ENCODE peak calls at places on chromosomes 4 and X, in nine cellular contexts. S is K562, Z is Peyer's patch, V is cardiac fibroblast, C is psoas muscle, G is fibroblast of mammary gland, I is DND-41, J is uterus, E is GM12865. N is an unnamed sample.

GRCh38 chr4:95549246-95550138 is 719 bp upstream of the UNC5C start:
- DNase-seq in Z (no peak), C (peak), J (peak), I (no peak), E (peak), S (no peak), V (peak), G (no peak), N (no peak)

GRCh38 chr4:155526452-155527169 is 140.0 kb upstream of the GUCY1A1 start:
- DNase-seq in I (no peak), C (no peak), Z (no peak), J (no peak), E (no peak), S (no peak), G (peak), V (peak), N (no peak)

GRCh38 chr4:159358226-159358625 is 255.3 kb downstream of the RAPGEF2 start:
- DNase-seq in G (peak), J (no peak), S (no peak), I (no peak), E (no peak), C (no peak), Z (no peak), V (peak), N (peak)

GRCh38 chr4:185792384-185793146 is 19.4 kb downstream of the SORBS2 start:
- DNase-seq in S (no peak), Z (no peak), V (peak), I (no peak), E (no peak), J (no peak), C (no peak), G (peak), N (peak)

GRCh38 chrX:150587585-150588503 is 19.4 kb downstream of the MTM1 start:
- DNase-seq in C (no peak), S (peak), I (peak), Z (peak), G (peak), J (no peak), V (peak), E (peak), N (no peak)

GRCh38 chr4:161696957-161697356 is 466.8 kb downstream of the FSTL5 start:
- DNase-seq in G (no peak), E (no peak), Z (no peak), V (no peak), S (no peak), C (no peak), J (no peak), I (no peak), N (no peak)

GRCh38 chr4:102430511-102430910 is 70.6 kb upstream of the NFKB1 start:
- DNase-seq in Z (no peak), E (no peak), G (peak), S (no peak), I (no peak), J (no peak), V (peak), C (no peak), N (no peak)

GRCh38 chr4:8731364-8731763 is 138.8 kb downstream of the CPZ start:
- DNase-seq in S (no peak), G (no peak), J (no peak), I (no peak), C (no peak), E (no peak), V (no peak), Z (no peak), N (no peak)

GRCh38 chr4:57044279-57044678 is 65.6 kb downstream of the POLR2B start:
- DNase-seq in G (peak), I (no peak), J (no peak), Z (no peak), S (no peak), V (no peak), C (no peak), E (no peak), N (no peak)

GRCh38 chr4:146520894-146521542 is 722 bp downstream of the SLC10A7 start:
- DNase-seq in I (peak), Z (no peak), S (peak), V (peak), E (peak), C (no peak), G (peak), J (no peak), N (peak)

GRCh38 chr4:182453830-182454229 is 210.6 kb downstream of the TENM3 start:
- DNase-seq in G (no peak), J (no peak), I (no peak), E (no peak), S (no peak), V (no peak), C (no peak), Z (no peak), N (no peak)

GRCh38 chrX:11532291-11533075 is 133.2 kb downstream of the ARHGAP6 start:
- DNase-seq in I (no peak), J (no peak), G (no peak), E (no peak), C (no peak), S (peak), V (peak), Z (no peak), N (no peak)

GRCh38 chr4:147799986-147800555 is 68.2 kb downstream of the ARHGAP10 start:
- DNase-seq in E (peak), I (peak), V (no peak), Z (no peak), G (no peak), C (no peak), J (no peak), S (no peak), N (no peak)

GRCh38 chr4:152128356-152128755 is 367.5 kb upstream of the GATB start:
- DNase-seq in C (no peak), E (no peak), J (no peak), S (no peak), V (no peak), G (no peak), I (no peak), Z (no peak), N (no peak)

GRCh38 chr4:180615746-180616145 is 1627.5 kb upstream of the TENM3 start:
- DNase-seq in J (no peak), E (no peak), Z (no peak), S (no peak), I (no peak), G (no peak), C (no peak), V (no peak), N (no peak)

GRCh38 chr4:101357751-101358150 is 10.4 kb upstream of the PPP3CA start:
- DNase-seq in Z (no peak), I (no peak), S (no peak), C (no peak), E (no peak), V (peak), J (no peak), G (peak), N (no peak)

GRCh38 chrX:30781711-30782444 is 107.2 kb downstream of the TAB3 start:
- DNase-seq in G (no peak), I (no peak), E (no peak), V (no peak), S (no peak), J (no peak), Z (no peak), C (no peak), N (no peak)

GRCh38 chr4:150799207-150799606 is 215.9 kb downstream of the LRBA start:
- DNase-seq in G (no peak), C (no peak), Z (no peak), J (no peak), E (no peak), I (no peak), V (no peak), S (no peak), N (no peak)

GRCh38 chr4:8241211-8241779 is 28.3 kb upstream of the HTRA3 start:
- DNase-seq in G (no peak), E (no peak), S (no peak), V (no peak), C (peak), I (no peak), Z (no peak), J (no peak), N (no peak)

GRCh38 chr4:3747582-3747906 is 18.6 kb upstream of the ADRA2C start:
- DNase-seq in J (no peak), E (no peak), S (peak), I (no peak), G (no peak), V (no peak), Z (no peak), C (no peak), N (no peak)

GRCh38 chrX:125757794-125758564 is 408.1 kb downstream of the DCAF12L2 start:
- DNase-seq in C (peak), I (no peak), G (no peak), E (no peak), J (peak), Z (no peak), S (peak), V (no peak), N (no peak)

GRCh38 chr4:163172666-163173065 is 6.0 kb upstream of the NAF1 start:
- DNase-seq in V (no peak), S (no peak), J (no peak), E (no peak), C (no peak), Z (no peak), G (no peak), I (no peak), N (no peak)

GRCh38 chr4:54877006-54877405 is 219.2 kb downstream of the KIT start:
- DNase-seq in G (peak), J (no peak), S (no peak), C (no peak), Z (no peak), V (no peak), E (no peak), I (no peak), N (no peak)

GRCh38 chrX:7115557-7115956 is 32.0 kb upstream of the STS start:
- DNase-seq in J (peak), G (peak), I (no peak), C (no peak), E (peak), S (no peak), V (peak), Z (no peak), N (no peak)

GRCh38 chr4:108029321-108029720 is 39.6 kb downstream of the HADH start:
- DNase-seq in J (no peak), S (no peak), I (no peak), V (no peak), E (no peak), Z (no peak), C (no peak), G (no peak), N (no peak)

GRCh38 chr4:16289872-16290554 is 63.7 kb upstream of the TAPT1 start:
- DNase-seq in V (peak), Z (no peak), E (peak), J (no peak), I (no peak), G (peak), C (no peak), S (no peak), N (peak)

GRCh38 chrX:150366951-150367545 is 3.9 kb downstream of the MAMLD1 start:
- DNase-seq in E (no peak), S (no peak), Z (no peak), G (peak), J (no peak), C (no peak), V (peak), I (no peak), N (no peak)

GRCh38 chrX:96436105-96436504 is 248.5 kb upstream of the DIAPH2 start:
- DNase-seq in E (no peak), Z (no peak), G (peak), C (no peak), J (no peak), S (no peak), I (no peak), V (peak), N (no peak)

GRCh38 chr4:182655321-182655720 is 261.9 kb downstream of the DCTD start:
- DNase-seq in I (no peak), C (no peak), E (no peak), G (no peak), Z (no peak), J (no peak), V (no peak), S (no peak), N (no peak)

GRCh38 chr4:146488495-146489174 is 33.1 kb downstream of the SLC10A7 start:
- DNase-seq in E (no peak), J (no peak), V (peak), G (no peak), I (peak), Z (no peak), C (no peak), S (no peak), N (peak)

GRCh38 chrX:49292400-49293362 is 10.8 kb upstream of the GAGE10 start:
- DNase-seq in I (no peak), Z (peak), G (no peak), E (no peak), C (no peak), V (no peak), J (no peak), S (no peak), N (no peak)

GRCh38 chr4:143188325-143189088 is 3.8 kb downstream of the USP38 start:
- DNase-seq in V (no peak), E (no peak), I (no peak), S (no peak), Z (no peak), G (peak), C (no peak), J (no peak), N (no peak)
- H3K4me3 ChIP-seq in V (no peak), E (peak), I (peak), S (peak), Z (peak), G (peak), C (peak), J (no peak), N (peak)

DNA sequence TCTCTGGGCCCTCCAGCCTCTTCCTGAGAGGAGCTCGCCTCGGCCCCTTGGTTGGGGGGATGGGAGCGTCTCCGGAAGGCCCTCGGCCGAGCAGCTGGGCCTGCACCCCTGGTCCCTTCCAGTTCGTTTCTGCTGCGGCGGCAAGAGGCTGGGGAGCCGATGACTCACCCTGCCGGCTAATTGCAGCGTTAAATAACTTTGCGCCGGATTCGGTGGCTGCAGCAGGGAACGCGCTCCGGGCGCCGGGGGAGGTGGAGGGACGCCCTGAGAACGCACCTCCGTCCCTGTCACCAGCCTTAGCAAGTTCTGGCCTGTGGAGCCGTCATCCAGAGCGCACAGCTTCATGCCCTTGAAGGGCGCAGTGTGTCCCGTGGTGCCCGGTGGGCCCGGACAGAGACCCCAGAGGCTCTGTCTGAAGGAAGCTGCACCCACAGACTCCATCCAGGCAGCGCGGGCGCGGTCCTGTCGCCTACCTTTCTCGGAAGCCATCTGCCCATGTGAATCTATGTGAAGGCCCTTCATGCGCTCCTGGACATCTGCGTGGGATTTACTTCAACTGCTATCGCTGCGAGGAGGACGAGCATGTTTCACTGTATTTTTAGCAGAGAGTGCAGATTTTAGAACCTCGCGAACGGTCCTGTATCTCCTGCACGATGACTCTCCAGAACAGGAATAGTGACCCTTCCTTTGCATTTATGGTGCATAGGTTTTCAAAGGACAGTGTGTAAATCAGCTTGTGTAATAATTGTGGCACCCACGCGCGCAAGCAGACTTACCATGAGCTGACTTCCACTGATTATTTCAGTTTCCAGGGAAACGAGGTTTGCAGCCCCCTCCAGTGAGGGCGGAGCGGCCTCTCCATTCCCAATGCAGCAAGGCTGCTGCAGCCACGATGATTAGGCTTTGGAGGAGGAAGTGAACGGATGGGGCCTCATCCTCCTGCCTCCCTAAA is 1.7 kb upstream of the TMEM271 start:
- DNase-seq in C (no peak), Z (no peak), E (no peak), G (peak), V (peak), S (no peak), I (no peak), J (no peak), N (no peak)
- H3K4me3 ChIP-seq in C (no peak), Z (no peak), E (no peak), G (no peak), V (no peak), S (no peak), I (no peak), J (no peak), N (peak)

DNA sequence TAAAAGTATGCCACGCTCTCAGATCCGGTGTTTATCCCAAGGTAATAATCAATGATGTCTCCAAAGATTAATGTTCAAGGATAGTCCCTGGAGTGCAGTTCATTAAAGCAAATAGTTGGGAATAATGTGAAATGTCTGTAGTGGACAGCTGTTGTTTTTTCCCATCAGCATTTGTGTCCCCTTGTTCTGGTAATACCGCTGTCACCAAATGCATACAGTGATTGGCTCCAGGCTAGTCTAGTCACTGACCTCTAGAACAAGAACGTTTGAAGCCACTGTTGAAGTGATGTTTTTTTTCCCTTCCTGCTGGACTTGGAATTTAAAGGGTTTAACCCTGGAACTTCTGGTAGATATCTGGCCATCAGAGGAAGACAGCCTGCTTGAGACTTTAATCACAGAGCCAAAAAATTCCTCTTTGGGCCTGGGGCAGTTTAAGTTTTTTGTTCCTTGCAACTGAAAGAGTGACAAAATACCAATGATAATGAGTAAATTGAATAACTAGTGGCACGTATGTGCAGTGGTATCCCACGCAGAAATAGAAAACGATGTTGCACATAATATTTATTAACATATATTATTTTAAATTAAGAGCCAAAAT is 30.6 kb downstream of the HSD17B11 start:
- DNase-seq in I (no peak), J (no peak), Z (no peak), V (no peak), C (no peak), G (no peak), S (no peak), E (no peak), N (no peak)
- H3K4me3 ChIP-seq in I (no peak), J (no peak), Z (no peak), V (no peak), C (no peak), G (no peak), S (no peak), E (no peak), N (no peak)

DNA sequence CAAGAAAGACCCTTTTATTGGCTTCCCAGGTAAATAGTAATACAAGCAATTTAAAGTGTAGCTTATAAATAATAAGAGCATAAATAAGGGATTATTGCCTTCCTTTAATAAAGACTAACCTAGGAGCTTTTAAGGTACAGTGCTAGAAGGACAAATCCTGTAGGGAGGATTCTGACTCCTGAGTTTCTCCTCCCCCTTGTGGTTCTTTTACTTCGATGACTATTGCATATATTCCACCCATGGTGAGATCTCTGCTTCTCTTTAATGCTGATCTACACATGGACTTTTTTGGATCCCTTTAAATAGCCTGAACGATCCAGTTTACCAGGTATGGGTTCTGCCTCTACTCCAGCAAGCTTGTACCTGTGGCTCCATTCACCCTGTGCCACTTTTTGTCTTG is 2.5 kb downstream of the GALNT7 start:
- DNase-seq in C (no peak), S (peak), J (no peak), G (peak), I (no peak), Z (no peak), E (no peak), V (peak), N (no peak)
- H3K4me3 ChIP-seq in C (no peak), S (no peak), J (no peak), G (no peak), I (peak), Z (no peak), E (peak), V (no peak), N (no peak)

DNA sequence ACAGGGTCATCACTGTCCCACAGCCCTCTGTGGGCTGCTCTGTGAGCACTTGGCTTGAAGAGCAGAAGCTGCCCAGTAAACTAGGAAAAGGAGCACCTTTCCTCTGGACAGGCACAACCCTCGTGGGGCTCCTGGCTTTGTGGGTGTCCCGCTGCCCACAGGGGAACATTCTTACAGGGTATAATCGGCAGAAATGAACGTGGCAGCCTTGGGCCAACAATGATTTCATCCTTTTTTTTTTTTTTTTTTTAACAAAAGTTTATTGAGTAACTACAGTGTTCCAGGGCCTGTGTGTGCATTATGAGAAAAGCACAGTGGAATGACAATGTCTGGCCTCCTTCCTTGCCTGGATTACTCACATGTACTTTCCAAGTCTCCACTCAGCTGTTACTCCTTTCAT is 197.2 kb downstream of the PDGFC start:
- DNase-seq in S (no peak), Z (no peak), C (no peak), E (no peak), I (no peak), V (peak), G (peak), J (peak), N (peak)
- H3K4me3 ChIP-seq in S (no peak), Z (no peak), C (no peak), E (no peak), I (no peak), V (no peak), G (peak), J (no peak), N (no peak)

DNA sequence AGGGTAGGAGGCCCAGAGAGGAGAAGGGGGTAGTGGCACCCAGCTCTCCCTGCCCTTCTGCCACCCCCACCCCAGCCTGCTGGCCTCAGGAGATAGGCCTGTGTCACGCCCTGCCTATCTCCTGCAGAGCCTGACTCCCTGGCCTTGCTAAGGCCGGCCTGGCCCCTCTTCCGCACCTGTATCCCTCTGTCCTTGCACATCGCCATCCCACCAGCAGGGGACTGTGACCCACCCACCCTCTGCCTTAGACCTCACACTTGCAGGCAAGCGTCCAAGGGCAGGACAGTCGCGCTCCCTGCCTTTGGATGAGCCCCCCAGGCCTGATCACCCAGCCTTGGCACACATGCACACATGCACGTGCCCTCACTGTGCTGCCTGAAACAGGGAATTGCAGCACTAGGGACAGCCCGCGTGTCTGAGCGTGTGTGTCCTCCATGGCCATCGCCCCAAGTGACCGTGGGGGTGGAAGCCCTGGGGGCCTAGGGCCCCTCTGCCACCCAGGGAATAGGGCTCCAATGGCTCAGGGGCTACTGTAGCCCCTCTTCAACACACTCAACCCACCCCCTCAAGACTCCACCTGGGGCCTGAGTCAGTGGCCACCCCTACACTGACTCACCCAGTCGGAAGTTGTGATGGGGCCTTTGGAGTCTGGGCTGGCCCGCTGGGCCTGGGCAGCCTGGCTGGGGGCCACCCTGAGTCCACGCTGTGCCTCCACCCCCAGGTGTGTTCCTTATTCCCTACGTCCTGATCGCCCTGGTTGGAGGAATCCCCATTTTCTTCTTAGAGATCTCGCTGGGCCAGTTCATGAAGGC is 2.1 kb downstream of the SLC6A8 start:
- DNase-seq in G (no peak), J (no peak), Z (no peak), E (no peak), C (no peak), V (no peak), S (peak), I (no peak), N (no peak)
- H3K4me3 ChIP-seq in G (no peak), J (no peak), Z (peak), E (no peak), C (peak), V (peak), S (peak), I (no peak), N (peak)